ENCODE peak calls at places on chromosomes 13 and 19, in seven cellular contexts. One of them, this sample, is unnamed.

GRCh38 chr13:48902421-48902820 is 73.3 kb upstream of the FNDC3A start:
- DNase-seq in H1: peak; percentile 9
- DNase-seq in mesendoderm: peak; percentile 72
- DNase-seq in trophoblast cell: peak; percentile 82
- DNase-seq in neuronal stem cell: peak; percentile 26
- DNase-seq in H9: peak; percentile 41
- DNase-seq in mesenchymal stem cell: peak; percentile 12
- DNase-seq in this sample: peak; percentile 19

GRCh38 chr13:114226088-114226487 is 8.6 kb upstream of the CDC16 start:
- DNase-seq in mesendoderm: no peak
- DNase-seq in neuronal stem cell: no peak
- DNase-seq in mesenchymal stem cell: no peak
- DNase-seq in H1: no peak
- DNase-seq in trophoblast cell: no peak
- DNase-seq in H9: no peak
- DNase-seq in this sample: no peak

GRCh38 chr13:73922728-73923393 is 211.3 kb downstream of the KLF12 start:
- DNase-seq in H1: no peak
- DNase-seq in trophoblast cell: peak; percentile 26
- DNase-seq in neuronal stem cell: no peak
- DNase-seq in H9: no peak
- DNase-seq in mesenchymal stem cell: no peak
- DNase-seq in mesendoderm: no peak
- DNase-seq in this sample: peak; percentile 58

GRCh38 chr13:81676008-81676407 is 1335.1 kb upstream of the SPRY2 start:
- DNase-seq in trophoblast cell: no peak
- DNase-seq in mesendoderm: no peak
- DNase-seq in neuronal stem cell: no peak
- DNase-seq in H1: no peak
- DNase-seq in mesenchymal stem cell: no peak
- DNase-seq in H9: no peak
- DNase-seq in this sample: no peak

GRCh38 chr19:10686661-10687517 is 14.3 kb upstream of the QTRT1 start:
- DNase-seq in mesenchymal stem cell: no peak
- DNase-seq in H1: no peak
- DNase-seq in trophoblast cell: no peak
- DNase-seq in neuronal stem cell: no peak
- DNase-seq in H9: no peak
- DNase-seq in mesendoderm: no peak
- DNase-seq in this sample: peak; percentile 28

GRCh38 chr13:19860884-19861655 is 2.4 kb downstream of the ZMYM5 start:
- DNase-seq in H1: no peak
- DNase-seq in trophoblast cell: peak; percentile 13
- DNase-seq in mesenchymal stem cell: peak; percentile 87
- DNase-seq in mesendoderm: peak; percentile 62
- DNase-seq in neuronal stem cell: peak; percentile 15
- DNase-seq in H9: no peak
- DNase-seq in this sample: peak; percentile 73

GRCh38 chr19:38690146-38690545 is 42.7 kb downstream of the ACTN4 start:
- DNase-seq in neuronal stem cell: no peak
- DNase-seq in H1: no peak
- DNase-seq in trophoblast cell: no peak
- DNase-seq in mesendoderm: no peak
- DNase-seq in mesenchymal stem cell: no peak
- DNase-seq in H9: no peak
- DNase-seq in this sample: no peak

GRCh38 chr19:28601723-28602440 is 611.1 kb downstream of the UQCRFS1 start:
- DNase-seq in H1: no peak
- DNase-seq in neuronal stem cell: no peak
- DNase-seq in H9: no peak
- DNase-seq in trophoblast cell: no peak
- DNase-seq in mesenchymal stem cell: no peak
- DNase-seq in mesendoderm: no peak
- DNase-seq in this sample: no peak

GRCh38 chr19:29812080-29812880 is 489 bp downstream of the CCNE1 start:
- DNase-seq in trophoblast cell: no peak
- DNase-seq in neuronal stem cell: peak; percentile 17
- DNase-seq in mesendoderm: no peak
- DNase-seq in H1: no peak
- DNase-seq in mesenchymal stem cell: no peak
- DNase-seq in H9: no peak
- DNase-seq in this sample: no peak

GRCh38 chr19:1884719-1885334 is 469 bp downstream of the ABHD17A start:
- DNase-seq in mesendoderm: no peak
- DNase-seq in mesenchymal stem cell: peak; percentile 37
- DNase-seq in trophoblast cell: no peak
- DNase-seq in H1: no peak
- DNase-seq in neuronal stem cell: no peak
- DNase-seq in H9: peak; percentile 30
- DNase-seq in this sample: no peak

GRCh38 chr19:47093841-47094240 is 19.7 kb downstream of the ZC3H4 start:
- DNase-seq in mesendoderm: no peak
- DNase-seq in H1: no peak
- DNase-seq in trophoblast cell: no peak
- DNase-seq in neuronal stem cell: no peak
- DNase-seq in H9: no peak
- DNase-seq in mesenchymal stem cell: no peak
- DNase-seq in this sample: no peak

GRCh38 chr19:48819366-48819816 is 8.6 kb upstream of the BCAT2 start:
- DNase-seq in H9: no peak
- DNase-seq in trophoblast cell: no peak
- DNase-seq in H1: no peak
- DNase-seq in mesenchymal stem cell: no peak
- DNase-seq in neuronal stem cell: no peak
- DNase-seq in mesendoderm: no peak
- DNase-seq in this sample: peak; percentile 79

GRCh38 chr19:50162988-50163387 is at the start of gene IZUMO2:
- DNase-seq in H9: peak; percentile 82
- DNase-seq in trophoblast cell: no peak
- DNase-seq in mesendoderm: peak; percentile 57
- DNase-seq in mesenchymal stem cell: no peak
- DNase-seq in neuronal stem cell: no peak
- DNase-seq in H1: no peak
- DNase-seq in this sample: no peak

GRCh38 chr13:92303428-92303827 is 905.0 kb downstream of the GPC5 start:
- DNase-seq in neuronal stem cell: no peak
- DNase-seq in trophoblast cell: no peak
- DNase-seq in H9: no peak
- DNase-seq in mesenchymal stem cell: peak; percentile 45
- DNase-seq in H1: no peak
- DNase-seq in mesendoderm: no peak
- DNase-seq in this sample: peak; percentile 48

GRCh38 chr19:53808710-53809125 is 15.4 kb downstream of the NLRP12 start:
- DNase-seq in mesenchymal stem cell: peak; percentile 15
- DNase-seq in neuronal stem cell: no peak
- DNase-seq in mesendoderm: peak; percentile 91
- DNase-seq in H9: peak; percentile 66
- DNase-seq in H1: no peak
- DNase-seq in trophoblast cell: peak; percentile 18
- DNase-seq in this sample: peak; percentile 42

GRCh38 chr13:23579886-23580706 is 9.9 kb downstream of the TNFRSF19 start:
- DNase-seq in mesendoderm: no peak
- DNase-seq in mesenchymal stem cell: peak; percentile 6
- DNase-seq in H9: no peak
- DNase-seq in H1: no peak
- DNase-seq in neuronal stem cell: no peak
- DNase-seq in trophoblast cell: no peak
- DNase-seq in this sample: peak; percentile 40

GRCh38 chr13:33087091-33087490 is 70.9 kb downstream of the KL start:
- DNase-seq in trophoblast cell: no peak
- DNase-seq in H1: no peak
- DNase-seq in mesendoderm: no peak
- DNase-seq in mesenchymal stem cell: peak; percentile 58
- DNase-seq in neuronal stem cell: no peak
- DNase-seq in H9: no peak
- DNase-seq in this sample: no peak

GRCh38 chr13:33090755-33091454 is 74.7 kb downstream of the KL start:
- DNase-seq in trophoblast cell: peak; percentile 51
- DNase-seq in mesenchymal stem cell: peak; percentile 33
- DNase-seq in mesendoderm: no peak
- DNase-seq in H9: no peak
- DNase-seq in neuronal stem cell: no peak
- DNase-seq in H1: no peak
- DNase-seq in this sample: no peak

GRCh38 chr13:33092422-33092987 is 76.3 kb downstream of the KL start:
- DNase-seq in mesendoderm: no peak
- DNase-seq in H9: no peak
- DNase-seq in H1: no peak
- DNase-seq in trophoblast cell: no peak
- DNase-seq in mesenchymal stem cell: no peak
- DNase-seq in neuronal stem cell: no peak
- DNase-seq in this sample: no peak

GRCh38 chr13:33087790-33088189 is 71.6 kb downstream of the KL start:
- DNase-seq in neuronal stem cell: no peak
- DNase-seq in H9: no peak
- DNase-seq in trophoblast cell: no peak
- DNase-seq in mesendoderm: no peak
- DNase-seq in mesenchymal stem cell: no peak
- DNase-seq in H1: no peak
- DNase-seq in this sample: no peak

DNA sequence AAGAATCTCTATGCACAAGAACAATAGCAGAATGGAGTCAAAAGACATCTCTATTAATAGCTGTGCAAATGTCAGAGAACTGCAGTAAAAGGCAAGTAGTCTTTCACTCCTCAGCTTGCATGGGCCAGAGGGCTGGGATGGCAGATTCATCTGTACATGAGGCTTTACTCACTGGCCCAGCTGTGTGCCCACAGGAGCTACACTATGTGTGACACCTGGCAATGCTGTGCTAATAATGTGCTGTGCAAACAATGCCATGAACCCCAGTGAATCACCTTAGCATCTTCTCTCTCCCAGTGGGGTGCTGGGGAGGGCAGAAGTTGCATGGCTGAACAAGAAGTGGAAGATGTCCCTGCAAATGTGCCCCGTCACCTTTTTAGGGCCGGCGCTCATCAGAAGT is 73.1 kb downstream of the KL start:
- DNase-seq in trophoblast cell: no peak
- DNase-seq in H9: no peak
- DNase-seq in H1: no peak
- DNase-seq in mesenchymal stem cell: no peak
- DNase-seq in neuronal stem cell: no peak
- DNase-seq in mesendoderm: no peak
- DNase-seq in this sample: no peak
- H3K79me1 ChIP-seq in trophoblast cell: peaks cover 2% of the 10 kb centered on the region
- H3K79me1 ChIP-seq in H9: no peaks in the 10 kb centered on the region
- H3K79me1 ChIP-seq in H1: no peaks in the 10 kb centered on the region
- H3K79me1 ChIP-seq in mesenchymal stem cell: no peaks in the 10 kb centered on the region
- H3K79me1 ChIP-seq in neuronal stem cell: no peaks in the 10 kb centered on the region
- H3K79me1 ChIP-seq in mesendoderm: no peaks in the 10 kb centered on the region
- H3K79me1 ChIP-seq in this sample: no peaks in the 10 kb centered on the region

GRCh38 chr19:35061583-35062373 is 20.3 kb downstream of the HPN start:
- DNase-seq in mesenchymal stem cell: no peak
- DNase-seq in neuronal stem cell: no peak
- DNase-seq in H1: no peak
- DNase-seq in H9: no peak
- DNase-seq in trophoblast cell: no peak
- DNase-seq in mesendoderm: no peak
- DNase-seq in this sample: peak; percentile 34

GRCh38 chr19:35066121-35066520 is 24.6 kb downstream of the HPN start:
- DNase-seq in H9: no peak
- DNase-seq in neuronal stem cell: no peak
- DNase-seq in mesendoderm: no peak
- DNase-seq in H1: no peak
- DNase-seq in trophoblast cell: no peak
- DNase-seq in mesenchymal stem cell: no peak
- DNase-seq in this sample: no peak

GRCh38 chr19:35065574-35065973 is 24.1 kb downstream of the HPN start:
- DNase-seq in H9: no peak
- DNase-seq in neuronal stem cell: no peak
- DNase-seq in mesenchymal stem cell: no peak
- DNase-seq in mesendoderm: no peak
- DNase-seq in H1: no peak
- DNase-seq in trophoblast cell: no peak
- DNase-seq in this sample: no peak

GRCh38 chr19:35062942-35063341 is 21.4 kb downstream of the HPN start:
- DNase-seq in H9: no peak
- DNase-seq in mesendoderm: no peak
- DNase-seq in neuronal stem cell: no peak
- DNase-seq in trophoblast cell: no peak
- DNase-seq in mesenchymal stem cell: no peak
- DNase-seq in H1: no peak
- DNase-seq in this sample: no peak

DNA sequence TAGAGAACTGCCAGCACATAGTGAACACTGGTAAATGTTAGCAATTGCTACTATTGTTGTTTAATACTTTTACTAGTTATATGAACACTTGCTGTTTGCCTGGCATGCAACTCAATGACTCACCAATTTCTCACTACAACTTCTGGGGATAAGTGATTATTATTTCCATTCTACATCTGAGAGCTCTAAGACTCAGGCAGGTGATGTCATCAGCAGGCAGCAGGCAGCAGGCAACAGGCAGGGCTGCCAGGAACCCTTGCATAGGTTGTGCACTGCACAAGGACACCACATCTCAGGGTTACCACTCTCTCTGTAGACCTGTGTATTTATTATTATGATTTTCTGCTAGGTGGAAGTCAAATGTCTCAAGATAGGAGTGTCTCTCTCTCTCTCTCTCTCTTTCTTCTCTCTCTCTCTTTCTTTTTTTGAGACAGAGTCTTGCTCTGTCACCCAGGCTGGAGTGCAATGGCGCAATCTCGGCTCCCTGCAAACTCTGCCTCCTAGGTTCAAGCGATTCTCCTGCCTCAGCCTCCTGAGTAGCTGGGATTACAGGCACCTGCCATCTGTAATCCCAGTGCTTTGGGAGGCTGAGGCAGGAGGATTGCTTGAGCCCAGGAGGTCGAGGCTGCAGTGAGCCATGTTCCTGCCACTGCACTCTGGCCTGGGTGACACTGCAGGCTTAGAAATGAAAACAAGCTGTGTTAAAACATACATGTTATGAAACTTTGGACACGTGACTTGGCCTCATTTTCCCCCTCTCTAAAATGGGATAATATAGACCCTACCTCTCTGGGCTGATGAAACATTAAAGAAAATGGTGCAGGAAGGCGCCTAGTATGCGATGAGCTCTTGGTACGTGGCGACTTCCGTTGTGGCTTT is 22.7 kb downstream of the HPN start:
- DNase-seq in neuronal stem cell: no peak
- DNase-seq in H1: no peak
- DNase-seq in H9: no peak
- DNase-seq in trophoblast cell: no peak
- DNase-seq in mesendoderm: no peak
- DNase-seq in mesenchymal stem cell: peak; percentile 46
- DNase-seq in this sample: peak; percentile 84
- H4K8ac ChIP-seq in neuronal stem cell: no peak overlapping the region
- H4K8ac ChIP-seq in H1: no peak overlapping the region
- H4K8ac ChIP-seq in H9: no peak overlapping the region
- H4K8ac ChIP-seq in trophoblast cell: no peak overlapping the region
- H4K8ac ChIP-seq in mesendoderm: no peak overlapping the region
- H4K8ac ChIP-seq in mesenchymal stem cell: no peak overlapping the region
- H4K8ac ChIP-seq in this sample: no peak overlapping the region

GRCh38 chr19:36524617-36525016 is 3.5 kb downstream of the ZNF260 start:
- DNase-seq in mesenchymal stem cell: no peak
- DNase-seq in trophoblast cell: no peak
- DNase-seq in mesendoderm: no peak
- DNase-seq in H9: no peak
- DNase-seq in H1: no peak
- DNase-seq in neuronal stem cell: no peak
- DNase-seq in this sample: no peak
- H3K79me1 ChIP-seq in mesenchymal stem cell: peaks cover 18% of the 10 kb centered on the region
- H3K79me1 ChIP-seq in trophoblast cell: peaks cover 8% of the 10 kb centered on the region
- H3K79me1 ChIP-seq in mesendoderm: peaks cover 7% of the 10 kb centered on the region
- H3K79me1 ChIP-seq in H9: no peaks in the 10 kb centered on the region
- H3K79me1 ChIP-seq in H1: peaks cover 4% of the 10 kb centered on the region
- H3K79me1 ChIP-seq in neuronal stem cell: peaks cover 4% of the 10 kb centered on the region
- H3K79me1 ChIP-seq in this sample: peaks cover 25% of the 10 kb centered on the region

GRCh38 chr19:45451181-45451849 is 16.5 kb upstream of the FOSB start:
- DNase-seq in H1: no peak
- DNase-seq in neuronal stem cell: no peak
- DNase-seq in trophoblast cell: no peak
- DNase-seq in mesenchymal stem cell: peak; percentile 92
- DNase-seq in H9: no peak
- DNase-seq in mesendoderm: peak; percentile 59
- DNase-seq in this sample: peak; percentile 88
- H4K8ac ChIP-seq in H1: peak overlapping the region; percentile 91
- H4K8ac ChIP-seq in neuronal stem cell: no peak overlapping the region
- H4K8ac ChIP-seq in trophoblast cell: peak overlapping the region; percentile 92
- H4K8ac ChIP-seq in mesenchymal stem cell: no peak overlapping the region
- H4K8ac ChIP-seq in H9: no peak overlapping the region
- H4K8ac ChIP-seq in mesendoderm: no peak overlapping the region
- H4K8ac ChIP-seq in this sample: no peak overlapping the region